ENCODE peak calls at places on chromosomes 4 and X, in eight cellular contexts. One of them, this sample, is unnamed.

GRCh38 chr4:138952405-138952804 is 63.2 kb upstream of the NOCT start:
- DNase-seq in activated effector memory CD4-positive, alpha-beta T cell treated with Interleukin-2 at 50 U/mL for 16 hours: no peak
- DNase-seq in NCI-H774: no peak
- DNase-seq in stimulated activated CD4-positive, alpha-beta T cell treated with anti-CD3 and anti-CD28 coated beads, TNF-alpha, amount 100 ng/mL, for 48 hours: no peak
- DNase-seq in Calu3: peak
- DNase-seq in uterus: no peak
- DNase-seq in fibroblast of villous mesenchyme: no peak
- DNase-seq in renal cortical epithelial cell: peak
- DNase-seq in this sample: peak

GRCh38 chr4:156496797-156497196 is 474.8 kb downstream of the PDGFC start:
- DNase-seq in activated effector memory CD4-positive, alpha-beta T cell treated with Interleukin-2 at 50 U/mL for 16 hours: no peak
- DNase-seq in NCI-H774: no peak
- DNase-seq in stimulated activated CD4-positive, alpha-beta T cell treated with anti-CD3 and anti-CD28 coated beads, TNF-alpha, amount 100 ng/mL, for 48 hours: no peak
- DNase-seq in Calu3: no peak
- DNase-seq in uterus: no peak
- DNase-seq in fibroblast of villous mesenchyme: peak
- DNase-seq in renal cortical epithelial cell: no peak
- DNase-seq in this sample: no peak

GRCh38 chrX:112967341-112967740 is 126.7 kb upstream of the AMOT start:
- DNase-seq in activated effector memory CD4-positive, alpha-beta T cell treated with Interleukin-2 at 50 U/mL for 16 hours: no peak
- DNase-seq in NCI-H774: no peak
- DNase-seq in stimulated activated CD4-positive, alpha-beta T cell treated with anti-CD3 and anti-CD28 coated beads, TNF-alpha, amount 100 ng/mL, for 48 hours: no peak
- DNase-seq in Calu3: no peak
- DNase-seq in uterus: no peak
- DNase-seq in fibroblast of villous mesenchyme: no peak
- DNase-seq in renal cortical epithelial cell: peak
- DNase-seq in this sample: peak

GRCh38 chr4:82733636-82734035 is 65.0 kb downstream of the SCD5 start:
- DNase-seq in activated effector memory CD4-positive, alpha-beta T cell treated with Interleukin-2 at 50 U/mL for 16 hours: no peak
- DNase-seq in NCI-H774: no peak
- DNase-seq in stimulated activated CD4-positive, alpha-beta T cell treated with anti-CD3 and anti-CD28 coated beads, TNF-alpha, amount 100 ng/mL, for 48 hours: no peak
- DNase-seq in Calu3: no peak
- DNase-seq in uterus: no peak
- DNase-seq in fibroblast of villous mesenchyme: peak
- DNase-seq in renal cortical epithelial cell: peak
- DNase-seq in this sample: peak

GRCh38 chr4:88818650-88819470 is 121.2 kb upstream of the NAP1L5 start:
- DNase-seq in activated effector memory CD4-positive, alpha-beta T cell treated with Interleukin-2 at 50 U/mL for 16 hours: peak
- DNase-seq in NCI-H774: peak
- DNase-seq in stimulated activated CD4-positive, alpha-beta T cell treated with anti-CD3 and anti-CD28 coated beads, TNF-alpha, amount 100 ng/mL, for 48 hours: no peak
- DNase-seq in Calu3: peak
- DNase-seq in uterus: peak
- DNase-seq in fibroblast of villous mesenchyme: peak
- DNase-seq in renal cortical epithelial cell: peak
- DNase-seq in this sample: peak

GRCh38 chr4:158496030-158496741 is 25.5 kb upstream of the RXFP1 start:
- DNase-seq in activated effector memory CD4-positive, alpha-beta T cell treated with Interleukin-2 at 50 U/mL for 16 hours: no peak
- DNase-seq in NCI-H774: peak
- DNase-seq in stimulated activated CD4-positive, alpha-beta T cell treated with anti-CD3 and anti-CD28 coated beads, TNF-alpha, amount 100 ng/mL, for 48 hours: peak
- DNase-seq in Calu3: peak
- DNase-seq in uterus: no peak
- DNase-seq in fibroblast of villous mesenchyme: no peak
- DNase-seq in renal cortical epithelial cell: peak
- DNase-seq in this sample: peak

GRCh38 chr4:157220026-157220881 is at the start of gene GRIA2:
- DNase-seq in activated effector memory CD4-positive, alpha-beta T cell treated with Interleukin-2 at 50 U/mL for 16 hours: no peak
- DNase-seq in NCI-H774: peak
- DNase-seq in stimulated activated CD4-positive, alpha-beta T cell treated with anti-CD3 and anti-CD28 coated beads, TNF-alpha, amount 100 ng/mL, for 48 hours: no peak
- DNase-seq in Calu3: no peak
- DNase-seq in uterus: peak
- DNase-seq in fibroblast of villous mesenchyme: peak
- DNase-seq in renal cortical epithelial cell: peak
- DNase-seq in this sample: peak

GRCh38 chr4:22434895-22435294 is 81.0 kb downstream of the ADGRA3 start:
- DNase-seq in activated effector memory CD4-positive, alpha-beta T cell treated with Interleukin-2 at 50 U/mL for 16 hours: no peak
- DNase-seq in NCI-H774: no peak
- DNase-seq in stimulated activated CD4-positive, alpha-beta T cell treated with anti-CD3 and anti-CD28 coated beads, TNF-alpha, amount 100 ng/mL, for 48 hours: no peak
- DNase-seq in Calu3: peak
- DNase-seq in uterus: peak
- DNase-seq in fibroblast of villous mesenchyme: peak
- DNase-seq in renal cortical epithelial cell: peak
- DNase-seq in this sample: peak

GRCh38 chr4:175827510-175827909 is 15.4 kb upstream of the GPM6A start:
- DNase-seq in activated effector memory CD4-positive, alpha-beta T cell treated with Interleukin-2 at 50 U/mL for 16 hours: no peak
- DNase-seq in NCI-H774: no peak
- DNase-seq in stimulated activated CD4-positive, alpha-beta T cell treated with anti-CD3 and anti-CD28 coated beads, TNF-alpha, amount 100 ng/mL, for 48 hours: no peak
- DNase-seq in Calu3: no peak
- DNase-seq in uterus: no peak
- DNase-seq in fibroblast of villous mesenchyme: no peak
- DNase-seq in renal cortical epithelial cell: no peak
- DNase-seq in this sample: no peak

GRCh38 chrX:124507276-124507675 is 160.9 kb downstream of the SH2D1A start:
- DNase-seq in activated effector memory CD4-positive, alpha-beta T cell treated with Interleukin-2 at 50 U/mL for 16 hours: no peak
- DNase-seq in NCI-H774: no peak
- DNase-seq in stimulated activated CD4-positive, alpha-beta T cell treated with anti-CD3 and anti-CD28 coated beads, TNF-alpha, amount 100 ng/mL, for 48 hours: no peak
- DNase-seq in Calu3: no peak
- DNase-seq in uterus: no peak
- DNase-seq in fibroblast of villous mesenchyme: no peak
- DNase-seq in renal cortical epithelial cell: peak
- DNase-seq in this sample: peak

GRCh38 chrX:1205681-1206611 is 6.5 kb downstream of the CRLF2 start:
- DNase-seq in activated effector memory CD4-positive, alpha-beta T cell treated with Interleukin-2 at 50 U/mL for 16 hours: peak
- DNase-seq in NCI-H774: no peak
- DNase-seq in stimulated activated CD4-positive, alpha-beta T cell treated with anti-CD3 and anti-CD28 coated beads, TNF-alpha, amount 100 ng/mL, for 48 hours: no peak
- DNase-seq in Calu3: peak
- DNase-seq in uterus: no peak
- DNase-seq in fibroblast of villous mesenchyme: peak
- DNase-seq in renal cortical epithelial cell: peak
- DNase-seq in this sample: peak

GRCh38 chr4:129095811-129096454 is at the start of gene C4orf33:
- DNase-seq in activated effector memory CD4-positive, alpha-beta T cell treated with Interleukin-2 at 50 U/mL for 16 hours: peak
- DNase-seq in NCI-H774: peak
- DNase-seq in stimulated activated CD4-positive, alpha-beta T cell treated with anti-CD3 and anti-CD28 coated beads, TNF-alpha, amount 100 ng/mL, for 48 hours: peak
- DNase-seq in Calu3: peak
- DNase-seq in uterus: peak
- DNase-seq in fibroblast of villous mesenchyme: peak
- DNase-seq in renal cortical epithelial cell: peak
- DNase-seq in this sample: peak

GRCh38 chr4:129335263-129335662 is 239.3 kb downstream of the C4orf33 start:
- DNase-seq in activated effector memory CD4-positive, alpha-beta T cell treated with Interleukin-2 at 50 U/mL for 16 hours: no peak
- DNase-seq in NCI-H774: peak
- DNase-seq in stimulated activated CD4-positive, alpha-beta T cell treated with anti-CD3 and anti-CD28 coated beads, TNF-alpha, amount 100 ng/mL, for 48 hours: no peak
- DNase-seq in Calu3: no peak
- DNase-seq in uterus: no peak
- DNase-seq in fibroblast of villous mesenchyme: no peak
- DNase-seq in renal cortical epithelial cell: peak
- DNase-seq in this sample: peak

GRCh38 chr4:40057540-40058091 is 966 bp downstream of the N4BP2 start:
- DNase-seq in activated effector memory CD4-positive, alpha-beta T cell treated with Interleukin-2 at 50 U/mL for 16 hours: peak
- DNase-seq in NCI-H774: peak
- DNase-seq in stimulated activated CD4-positive, alpha-beta T cell treated with anti-CD3 and anti-CD28 coated beads, TNF-alpha, amount 100 ng/mL, for 48 hours: peak
- DNase-seq in Calu3: peak
- DNase-seq in uterus: peak
- DNase-seq in fibroblast of villous mesenchyme: peak
- DNase-seq in renal cortical epithelial cell: peak
- DNase-seq in this sample: peak

GRCh38 chr4:10050171-10051120 is 29.1 kb upstream of the SLC2A9 start:
- DNase-seq in activated effector memory CD4-positive, alpha-beta T cell treated with Interleukin-2 at 50 U/mL for 16 hours: no peak
- DNase-seq in NCI-H774: no peak
- DNase-seq in stimulated activated CD4-positive, alpha-beta T cell treated with anti-CD3 and anti-CD28 coated beads, TNF-alpha, amount 100 ng/mL, for 48 hours: no peak
- DNase-seq in Calu3: peak
- DNase-seq in uterus: no peak
- DNase-seq in fibroblast of villous mesenchyme: no peak
- DNase-seq in renal cortical epithelial cell: no peak
- DNase-seq in this sample: peak

GRCh38 chrX:50111762-50112161 is 89.0 kb downstream of the AKAP4 start:
- DNase-seq in activated effector memory CD4-positive, alpha-beta T cell treated with Interleukin-2 at 50 U/mL for 16 hours: no peak
- DNase-seq in NCI-H774: no peak
- DNase-seq in stimulated activated CD4-positive, alpha-beta T cell treated with anti-CD3 and anti-CD28 coated beads, TNF-alpha, amount 100 ng/mL, for 48 hours: no peak
- DNase-seq in Calu3: peak
- DNase-seq in uterus: no peak
- DNase-seq in fibroblast of villous mesenchyme: no peak
- DNase-seq in renal cortical epithelial cell: peak
- DNase-seq in this sample: peak

GRCh38 chrX:69615779-69616519 is at the start of gene EDA:
- DNase-seq in activated effector memory CD4-positive, alpha-beta T cell treated with Interleukin-2 at 50 U/mL for 16 hours: peak
- DNase-seq in NCI-H774: peak
- DNase-seq in stimulated activated CD4-positive, alpha-beta T cell treated with anti-CD3 and anti-CD28 coated beads, TNF-alpha, amount 100 ng/mL, for 48 hours: peak
- DNase-seq in Calu3: peak
- DNase-seq in uterus: peak
- DNase-seq in fibroblast of villous mesenchyme: peak
- DNase-seq in renal cortical epithelial cell: peak
- DNase-seq in this sample: peak

GRCh38 chr4:185839204-185839712 is 27.3 kb upstream of the SORBS2 start:
- DNase-seq in activated effector memory CD4-positive, alpha-beta T cell treated with Interleukin-2 at 50 U/mL for 16 hours: no peak
- DNase-seq in NCI-H774: no peak
- DNase-seq in stimulated activated CD4-positive, alpha-beta T cell treated with anti-CD3 and anti-CD28 coated beads, TNF-alpha, amount 100 ng/mL, for 48 hours: no peak
- DNase-seq in Calu3: peak
- DNase-seq in uterus: peak
- DNase-seq in fibroblast of villous mesenchyme: peak
- DNase-seq in renal cortical epithelial cell: peak
- DNase-seq in this sample: peak

GRCh38 chr4:7649741-7650531 is 215.2 kb upstream of the PSAPL1 start:
- DNase-seq in activated effector memory CD4-positive, alpha-beta T cell treated with Interleukin-2 at 50 U/mL for 16 hours: peak
- DNase-seq in NCI-H774: no peak
- DNase-seq in stimulated activated CD4-positive, alpha-beta T cell treated with anti-CD3 and anti-CD28 coated beads, TNF-alpha, amount 100 ng/mL, for 48 hours: peak
- DNase-seq in Calu3: no peak
- DNase-seq in uterus: no peak
- DNase-seq in fibroblast of villous mesenchyme: peak
- DNase-seq in renal cortical epithelial cell: peak
- DNase-seq in this sample: peak

GRCh38 chrX:136065044-136065671 is 79.9 kb downstream of the SLC9A6 start:
- DNase-seq in activated effector memory CD4-positive, alpha-beta T cell treated with Interleukin-2 at 50 U/mL for 16 hours: peak
- DNase-seq in NCI-H774: no peak
- DNase-seq in stimulated activated CD4-positive, alpha-beta T cell treated with anti-CD3 and anti-CD28 coated beads, TNF-alpha, amount 100 ng/mL, for 48 hours: no peak
- DNase-seq in Calu3: no peak
- DNase-seq in uterus: peak
- DNase-seq in fibroblast of villous mesenchyme: peak
- DNase-seq in renal cortical epithelial cell: peak
- DNase-seq in this sample: peak

GRCh38 chr4:139791681-139792080 is 126.1 kb downstream of the MGST2 start:
- DNase-seq in activated effector memory CD4-positive, alpha-beta T cell treated with Interleukin-2 at 50 U/mL for 16 hours: no peak
- DNase-seq in NCI-H774: no peak
- DNase-seq in stimulated activated CD4-positive, alpha-beta T cell treated with anti-CD3 and anti-CD28 coated beads, TNF-alpha, amount 100 ng/mL, for 48 hours: no peak
- DNase-seq in Calu3: no peak
- DNase-seq in uterus: no peak
- DNase-seq in fibroblast of villous mesenchyme: no peak
- DNase-seq in renal cortical epithelial cell: no peak
- DNase-seq in this sample: no peak

GRCh38 chr4:100366213-100366612 is 151.6 kb downstream of the EMCN start:
- DNase-seq in activated effector memory CD4-positive, alpha-beta T cell treated with Interleukin-2 at 50 U/mL for 16 hours: no peak
- DNase-seq in NCI-H774: no peak
- DNase-seq in stimulated activated CD4-positive, alpha-beta T cell treated with anti-CD3 and anti-CD28 coated beads, TNF-alpha, amount 100 ng/mL, for 48 hours: no peak
- DNase-seq in Calu3: no peak
- DNase-seq in uterus: no peak
- DNase-seq in fibroblast of villous mesenchyme: no peak
- DNase-seq in renal cortical epithelial cell: peak
- DNase-seq in this sample: no peak

GRCh38 chrX:48666649-48667048 is 16.9 kb upstream of the WAS start:
- DNase-seq in activated effector memory CD4-positive, alpha-beta T cell treated with Interleukin-2 at 50 U/mL for 16 hours: no peak
- DNase-seq in NCI-H774: no peak
- DNase-seq in stimulated activated CD4-positive, alpha-beta T cell treated with anti-CD3 and anti-CD28 coated beads, TNF-alpha, amount 100 ng/mL, for 48 hours: no peak
- DNase-seq in Calu3: no peak
- DNase-seq in uterus: no peak
- DNase-seq in fibroblast of villous mesenchyme: no peak
- DNase-seq in renal cortical epithelial cell: no peak
- DNase-seq in this sample: no peak

GRCh38 chr4:152591361-152591760 is 55.5 kb upstream of the FBXW7 start:
- DNase-seq in activated effector memory CD4-positive, alpha-beta T cell treated with Interleukin-2 at 50 U/mL for 16 hours: no peak
- DNase-seq in NCI-H774: peak
- DNase-seq in stimulated activated CD4-positive, alpha-beta T cell treated with anti-CD3 and anti-CD28 coated beads, TNF-alpha, amount 100 ng/mL, for 48 hours: no peak
- DNase-seq in Calu3: no peak
- DNase-seq in uterus: peak
- DNase-seq in fibroblast of villous mesenchyme: peak
- DNase-seq in renal cortical epithelial cell: peak
- DNase-seq in this sample: peak

GRCh38 chr4:72084587-72085011 is 52.8 kb downstream of the NPFFR2 start:
- DNase-seq in activated effector memory CD4-positive, alpha-beta T cell treated with Interleukin-2 at 50 U/mL for 16 hours: no peak
- DNase-seq in NCI-H774: no peak
- DNase-seq in stimulated activated CD4-positive, alpha-beta T cell treated with anti-CD3 and anti-CD28 coated beads, TNF-alpha, amount 100 ng/mL, for 48 hours: no peak
- DNase-seq in Calu3: no peak
- DNase-seq in uterus: no peak
- DNase-seq in fibroblast of villous mesenchyme: peak
- DNase-seq in renal cortical epithelial cell: peak
- DNase-seq in this sample: no peak

GRCh38 chr4:127849505-127850234 is 31.0 kb upstream of the PLK4 start:
- DNase-seq in activated effector memory CD4-positive, alpha-beta T cell treated with Interleukin-2 at 50 U/mL for 16 hours: no peak
- DNase-seq in NCI-H774: no peak
- DNase-seq in stimulated activated CD4-positive, alpha-beta T cell treated with anti-CD3 and anti-CD28 coated beads, TNF-alpha, amount 100 ng/mL, for 48 hours: no peak
- DNase-seq in Calu3: no peak
- DNase-seq in uterus: no peak
- DNase-seq in fibroblast of villous mesenchyme: no peak
- DNase-seq in renal cortical epithelial cell: no peak
- DNase-seq in this sample: no peak